ENCODE peak calls at places on chromosomes 7 and 10, in ten cellular contexts. X is A549, R is testis, Q is AG04450, Z is PC-3, J is AG10803, S is BJ, O is transverse colon, U is brain microvascular endothelial cell, C is SK-N-SH. G is an unnamed sample.

GRCh38 chr10:17287151-17287550 is 59.1 kb downstream of the VIM start:
- DNase-seq in X (no peak), R (no peak), Q (no peak), Z (no peak), J (no peak), S (no peak), O (no peak), U (no peak), C (no peak), G (no peak)

GRCh38 chr7:105879782-105880181 is 3.4 kb upstream of the ATXN7L1 start:
- DNase-seq in X (no peak), R (no peak), Q (no peak), Z (no peak), J (no peak), S (no peak), O (no peak), U (no peak), C (no peak), G (no peak)

GRCh38 chr10:44517635-44518034 is 132.7 kb upstream of the CXCL12 start:
- DNase-seq in X (no peak), R (peak; percentile 21), Q (no peak), Z (peak; percentile 11), J (no peak), S (no peak), O (no peak), U (no peak), C (peak; percentile 6), G (no peak)

GRCh38 chr7:87058739-87059524 is 522 bp downstream of the ELAPOR2 start:
- DNase-seq in X (peak; percentile 1), R (peak; percentile 15), Q (no peak), Z (no peak), J (no peak), S (no peak), O (peak; percentile 36), U (no peak), C (peak; percentile 68), G (peak; percentile 6)

GRCh38 chr10:63977329-63977923 is 456.2 kb downstream of the REEP3 start:
- DNase-seq in X (peak; percentile 40), R (peak; percentile 55), Q (no peak), Z (peak; percentile 79), J (peak; percentile 34), S (no peak), O (peak; percentile 23), U (peak; percentile 48), C (peak; percentile 61), G (peak; percentile 57)

GRCh38 chr10:93702278-93703001 is at the start of gene FRA10AC1:
- DNase-seq in X (peak; percentile 80), R (peak; percentile 94), Q (peak; percentile 86), Z (peak; percentile 80), J (peak; percentile 95), S (no peak), O (peak; percentile 93), U (peak; percentile 86), C (peak; percentile 89), G (peak; percentile 97)

GRCh38 chr7:4010206-4010605 is 671.9 kb upstream of the FOXK1 start:
- DNase-seq in X (no peak), R (no peak), Q (no peak), Z (no peak), J (no peak), S (no peak), O (no peak), U (no peak), C (no peak), G (no peak)

GRCh38 chr7:112985377-112985987 is 101.1 kb downstream of the GPR85 start:
- DNase-seq in X (no peak), R (no peak), Q (no peak), Z (peak; percentile 23), J (peak; percentile 69), S (peak; percentile 7), O (no peak), U (peak; percentile 74), C (no peak), G (peak; percentile 86)

GRCh38 chr7:75993689-75994387 is 557 bp downstream of the TMEM120A start:
- DNase-seq in X (peak; percentile 87), R (peak; percentile 83), Q (no peak), Z (peak; percentile 31), J (peak; percentile 51), S (no peak), O (peak; percentile 59), U (peak; percentile 24), C (peak; percentile 96), G (peak; percentile 48)
- H3K4me3 ChIP-seq in X (peak overlapping the region; percentile 75), R (peak overlapping the region; percentile 89), Q (peak overlapping the region; percentile 74), Z (peak overlapping the region; percentile 91), J (peak overlapping the region; percentile 78), S (peak overlapping the region; percentile 92), O (peak overlapping the region; percentile 62), U (peak overlapping the region; percentile 75), C (peak overlapping the region; percentile 84), G (peak overlapping the region; percentile 73)

DNA sequence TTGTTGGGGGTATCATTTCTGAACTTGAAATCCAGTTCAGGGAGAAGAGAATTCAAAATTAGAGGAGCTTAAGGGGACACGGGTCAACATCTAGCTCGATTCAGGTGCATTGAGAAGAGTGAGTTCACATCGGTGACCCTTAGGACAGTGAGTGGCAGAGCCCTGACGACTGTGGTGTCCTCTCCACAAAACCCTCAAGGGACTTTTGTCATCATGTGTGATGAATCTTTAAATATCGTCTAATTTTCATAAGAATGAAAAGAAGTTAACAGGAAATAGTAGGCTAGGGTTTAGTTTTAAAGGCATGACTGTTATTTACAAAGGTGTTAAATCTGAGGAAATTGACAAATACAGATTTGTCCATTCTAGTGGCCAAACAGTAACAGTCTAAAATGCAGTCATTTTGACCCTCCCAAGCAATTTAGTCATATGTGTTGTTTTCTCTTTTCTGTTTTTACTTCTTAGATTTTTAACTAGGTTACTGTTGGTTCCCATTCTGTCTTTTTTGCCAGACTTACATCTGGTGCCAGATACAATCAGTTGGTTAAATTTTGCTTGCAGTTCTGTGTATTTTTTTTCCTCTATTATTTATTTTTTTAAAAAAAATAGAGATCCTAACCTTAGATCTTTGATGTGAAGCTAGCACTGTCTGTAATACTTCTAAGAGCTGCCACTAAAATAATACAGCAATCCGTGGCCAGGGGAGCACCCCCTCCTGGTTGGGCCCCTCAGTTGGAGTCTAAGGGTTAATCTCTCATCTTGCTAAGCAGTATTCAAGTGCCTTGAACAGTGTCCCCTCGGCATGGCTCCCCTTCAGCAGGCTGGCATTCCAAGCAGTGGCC is 34.9 kb upstream of the SH2B2 start:
- DNase-seq in X (no peak), R (no peak), Q (no peak), Z (no peak), J (no peak), S (no peak), O (no peak), U (no peak), C (peak; percentile 75), G (no peak)
- TF ChIP-seq CTCF in X (no peak), R (no peak), Q (no peak), Z (no peak), J (no peak), S (no peak), O (no peak), U (no peak), C (no peak), G (no peak)

GRCh38 chr7:74455933-74456332 is 2.2 kb downstream of the GTF2IRD1 start:
- DNase-seq in X (no peak), R (no peak), Q (no peak), Z (no peak), J (no peak), S (no peak), O (no peak), U (no peak), C (no peak), G (no peak)

GRCh38 chr7:74453321-74454011 is at the start of gene GTF2IRD1:
- DNase-seq in X (peak; percentile 88), R (peak; percentile 89), Q (peak; percentile 44), Z (peak; percentile 55), J (peak; percentile 65), S (no peak), O (peak; percentile 78), U (peak; percentile 67), C (peak; percentile 97), G (peak; percentile 65)

GRCh38 chr7:74454948-74455804 is 1.5 kb downstream of the GTF2IRD1 start:
- DNase-seq in X (no peak), R (peak; percentile 36), Q (no peak), Z (no peak), J (no peak), S (no peak), O (peak; percentile 68), U (no peak), C (peak; percentile 77), G (no peak)

GRCh38 chr7:74452748-74453320 is 872 bp upstream of the GTF2IRD1 start:
- DNase-seq in X (peak; percentile 34), R (peak; percentile 73), Q (no peak), Z (no peak), J (peak; percentile 36), S (no peak), O (peak; percentile 63), U (no peak), C (peak; percentile 83), G (no peak)

DNA sequence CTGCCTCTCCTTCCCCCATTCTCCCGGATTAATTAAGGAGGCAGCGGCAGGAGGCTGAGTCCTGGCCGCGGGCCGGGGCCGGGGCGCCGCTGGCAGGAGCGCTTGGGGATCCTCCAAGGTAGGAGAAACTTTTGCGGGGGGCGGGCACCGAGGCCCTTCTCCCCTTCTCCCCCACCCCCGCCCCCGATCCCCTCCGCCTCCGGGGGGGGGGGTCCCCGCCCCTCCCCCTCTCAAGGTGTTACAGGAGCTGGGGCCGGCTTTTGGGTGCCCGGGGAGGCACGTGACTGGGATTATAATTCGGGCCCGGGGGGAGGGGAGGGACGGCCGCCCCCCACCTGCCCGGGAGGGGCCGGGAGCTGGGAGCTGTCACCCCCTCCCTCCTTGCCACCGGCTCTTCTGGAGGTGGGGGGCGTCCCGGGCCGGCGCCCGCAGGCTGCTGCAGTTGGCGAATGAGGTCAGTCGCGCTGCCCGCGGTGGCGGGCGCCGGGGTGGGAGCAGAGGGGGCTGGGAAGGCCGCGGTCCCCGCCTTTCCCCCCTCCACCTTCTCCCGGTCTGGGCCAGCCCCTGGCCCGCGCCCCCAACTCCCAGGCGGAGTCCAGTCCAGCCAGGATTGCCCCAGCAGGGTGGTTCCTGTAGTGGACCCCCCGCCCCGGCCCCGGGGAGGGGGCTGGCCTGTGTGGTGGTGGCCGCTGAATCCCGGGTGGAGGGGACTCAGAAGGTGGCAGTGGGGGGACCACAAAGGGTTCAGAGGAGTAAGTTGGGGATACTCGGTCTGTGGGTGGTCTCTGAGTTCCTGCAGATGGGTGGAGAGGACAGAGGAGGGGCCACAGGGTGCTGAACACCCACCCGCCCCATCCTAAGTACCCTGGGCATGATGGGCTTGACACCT is 597 bp downstream of the GTF2IRD1 start:
- DNase-seq in X (no peak), R (no peak), Q (no peak), Z (no peak), J (no peak), S (no peak), O (no peak), U (no peak), C (peak; percentile 89), G (no peak)
- H3K4me3 ChIP-seq in X (peak overlapping the region; percentile 92), R (peak overlapping the region; percentile 89), Q (peak overlapping the region; percentile 70), Z (peak overlapping the region; percentile 79), J (peak overlapping the region; percentile 71), S (peak overlapping the region; percentile 77), O (peak overlapping the region; percentile 81), U (peak overlapping the region; percentile 64), C (peak overlapping the region; percentile 74), G (peak overlapping the region; percentile 59)

GRCh38 chr10:98846787-98847186 is 388.9 kb downstream of the HPSE2 start:
- DNase-seq in X (no peak), R (no peak), Q (no peak), Z (no peak), J (no peak), S (no peak), O (no peak), U (no peak), C (no peak), G (no peak)

GRCh38 chr10:98855403-98856189 is 380.1 kb downstream of the HPSE2 start:
- DNase-seq in X (no peak), R (no peak), Q (no peak), Z (no peak), J (no peak), S (no peak), O (no peak), U (no peak), C (no peak), G (no peak)

GRCh38 chr10:98848361-98848760 is 387.3 kb downstream of the HPSE2 start:
- DNase-seq in X (no peak), R (no peak), Q (no peak), Z (peak; percentile 3), J (no peak), S (no peak), O (no peak), U (no peak), C (no peak), G (no peak)

GRCh38 chr10:98858525-98858924 is 377.1 kb downstream of the HPSE2 start:
- DNase-seq in X (no peak), R (no peak), Q (no peak), Z (peak; percentile 37), J (no peak), S (no peak), O (no peak), U (no peak), C (no peak), G (no peak)

DNA sequence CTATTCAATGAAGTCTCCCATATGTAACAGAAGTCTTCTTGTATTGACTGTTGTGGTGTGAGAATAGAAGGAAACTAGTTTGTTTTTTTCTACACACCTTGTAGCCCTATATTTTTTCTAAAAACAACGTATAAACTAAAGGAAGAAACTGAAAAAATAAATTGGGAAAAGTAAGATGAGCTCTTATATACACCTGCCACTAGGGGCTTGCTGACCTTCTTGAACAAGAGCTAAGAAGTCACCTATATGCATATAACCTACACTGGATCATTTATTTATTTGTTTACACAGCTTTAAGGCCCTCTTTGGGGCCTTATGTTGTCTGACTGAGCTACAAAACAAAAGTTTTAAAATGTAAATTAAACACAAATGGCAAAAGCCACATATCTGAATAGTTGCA is 383.0 kb downstream of the HPSE2 start:
- DNase-seq in X (no peak), R (no peak), Q (no peak), Z (no peak), J (no peak), S (no peak), O (no peak), U (no peak), C (no peak), G (no peak)
- TF ChIP-seq CTCF in X (no peak), R (peak; percentile 23), Q (peak; percentile 30), Z (peak; percentile 49), J (no peak), S (no peak), O (no peak), U (no peak), C (no peak), G (no peak)